ENCODE peak calls at places on chromosomes 11 and 22, in six cellular contexts. U, P, K, H, O and C are unnamed samples.

GRCh38 chr11:40029406-40029805 is 1430.0 kb downstream of the LRRC4C start:
- DNase-seq in P (no peak), U (peak; percentile 21), H (no peak), O (peak; percentile 3), K (no peak), C (no peak)

GRCh38 chr22:41983516-41983915 is 14.3 kb downstream of the SEPTIN3 start:
- DNase-seq in O (peak; percentile 48), H (no peak), U (no peak), K (no peak), P (no peak), C (no peak)

GRCh38 chr22:26977741-26978140 is 320.4 kb downstream of the MIAT start:
- DNase-seq in P (no peak), K (no peak), O (no peak), H (no peak), U (no peak), C (no peak)

GRCh38 chr11:35507688-35508087 is 17.7 kb downstream of the PAMR1 start:
- DNase-seq in O (no peak), H (no peak), K (no peak), U (no peak), P (no peak), C (no peak)

GRCh38 chr22:17847360-17848078 is 73.2 kb upstream of the BID start:
- DNase-seq in P (no peak), K (peak; percentile 59), U (no peak), O (no peak), H (no peak), C (no peak)

GRCh38 chr11:128707671-128708070 is 13.8 kb downstream of the FLI1 start:
- DNase-seq in U (no peak), H (no peak), K (no peak), P (no peak), O (peak; percentile 66), C (no peak)

GRCh38 chr11:72777755-72778278 is 16.0 kb downstream of the STARD10 start:
- DNase-seq in K (peak; percentile 26), O (no peak), U (peak; percentile 55), P (no peak), H (no peak), C (no peak)

GRCh38 chr22:37043828-37044538 is 7.6 kb upstream of the KCTD17 start:
- DNase-seq in O (peak; percentile 54), P (peak; percentile 69), U (peak; percentile 86), H (no peak), K (peak; percentile 83), C (no peak)

GRCh38 chr11:62556872-62557631 is 10.4 kb upstream of the AHNAK start:
- DNase-seq in H (no peak), O (no peak), P (peak; percentile 79), K (no peak), U (no peak), C (no peak)

GRCh38 chr11:64675417-64676252 is 47.4 kb downstream of the NRXN2 start:
- DNase-seq in U (peak; percentile 72), P (no peak), O (peak; percentile 92), H (peak; percentile 86), K (peak; percentile 92), C (peak; percentile 82)

GRCh38 chr22:22960307-22960706 is 72.7 kb downstream of the IGLL5 start:
- DNase-seq in K (no peak), O (no peak), P (no peak), H (no peak), U (no peak), C (no peak)

GRCh38 chr11:3123316-3123715 is 41.8 kb downstream of the OSBPL5 start:
- DNase-seq in H (peak; percentile 83), O (no peak), P (no peak), K (peak; percentile 93), U (no peak), C (peak; percentile 96)

GRCh38 chr11:125626381-125626950 is 1.5 kb downstream of the CHEK1 start:
- DNase-seq in K (no peak), P (peak; percentile 66), U (no peak), H (no peak), O (no peak), C (no peak)

GRCh38 chr11:100928426-100928825 is 201.2 kb downstream of the PGR start:
- DNase-seq in O (no peak), K (no peak), H (no peak), U (no peak), P (no peak), C (no peak)

GRCh38 chr22:37624017-37624365 is 15.4 kb downstream of the GGA1 start:
- DNase-seq in K (peak; percentile 60), O (no peak), P (no peak), H (no peak), U (no peak), C (no peak)

GRCh38 chr11:45400594-45400993 is 114.5 kb upstream of the SYT13 start:
- DNase-seq in U (no peak), H (no peak), O (peak; percentile 87), K (no peak), P (no peak), C (no peak)

GRCh38 chr11:12418019-12418611 is 40.7 kb downstream of the PARVA start:
- DNase-seq in O (no peak), U (no peak), P (no peak), H (no peak), K (no peak), C (no peak)

GRCh38 chr11:12413141-12414055 is 36.0 kb downstream of the PARVA start:
- DNase-seq in P (no peak), H (no peak), U (no peak), O (no peak), K (no peak), C (no peak)

GRCh38 chr11:12415567-12415966 is 38.2 kb downstream of the PARVA start:
- DNase-seq in O (no peak), P (no peak), U (no peak), K (no peak), H (no peak), C (no peak)

GRCh38 chr11:12414641-12415040 is 37.3 kb downstream of the PARVA start:
- DNase-seq in U (no peak), H (no peak), O (no peak), P (no peak), K (no peak), C (no peak)

DNA sequence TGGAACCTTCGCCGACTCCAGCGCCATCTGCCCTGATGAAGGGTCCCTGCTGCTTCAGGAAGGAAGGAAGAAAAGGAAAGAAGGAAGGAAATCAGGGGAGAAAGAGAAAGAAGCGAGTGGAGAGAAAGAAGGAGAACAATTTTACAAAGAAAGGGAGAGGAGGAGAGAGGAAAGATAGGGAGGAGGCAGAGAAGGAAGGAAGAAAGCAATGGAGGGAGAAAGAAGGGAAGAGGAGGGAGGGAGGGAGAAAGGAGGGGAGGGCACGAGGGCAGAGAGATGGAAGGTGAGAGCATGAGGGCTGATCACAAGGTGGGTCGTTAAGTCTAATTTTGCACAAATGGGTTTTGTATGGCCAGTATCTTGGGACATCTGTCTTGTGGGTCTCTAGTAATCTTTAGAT is 39.2 kb downstream of the PARVA start:
- DNase-seq in K (no peak), U (no peak), H (no peak), P (no peak), O (no peak), C (no peak)
- H3K27ac ChIP-seq in K (no peak overlapping the region), U (peak overlapping the region; percentile 83), H (no peak overlapping the region), P (no peak overlapping the region), O (no peak overlapping the region), C (peak overlapping the region; percentile 98)

GRCh38 chr22:25067851-25068421 is 115.4 kb downstream of the KIAA1671 start:
- DNase-seq in U (no peak), P (peak; percentile 97), O (no peak), K (peak; percentile 60), H (no peak), C (no peak)
- H3K4me3 ChIP-seq in U (no peak overlapping the region), P (no peak overlapping the region), O (no peak overlapping the region), K (no peak overlapping the region), H (no peak overlapping the region), C (no peak overlapping the region)

GRCh38 chr22:20952544-20953341 is 14.3 kb upstream of the AIFM3 start:
- DNase-seq in H (no peak), U (peak; percentile 60), O (no peak), K (no peak), P (no peak), C (no peak)

GRCh38 chr22:20953342-20953608 is 13.8 kb upstream of the AIFM3 start:
- DNase-seq in P (no peak), K (no peak), H (no peak), O (no peak), U (peak; percentile 20), C (no peak)

GRCh38 chr22:20949698-20950183 is 17.3 kb upstream of the AIFM3 start:
- DNase-seq in O (no peak), U (no peak), P (no peak), H (no peak), K (no peak), C (peak; percentile 14)

GRCh38 chr22:20951932-20952380 is 15.1 kb upstream of the AIFM3 start:
- DNase-seq in K (no peak), U (peak; percentile 61), O (no peak), P (no peak), H (no peak), C (no peak)

GRCh38 chr22:20951151-20951931 is 15.7 kb upstream of the AIFM3 start:
- DNase-seq in O (no peak), P (no peak), H (no peak), U (no peak), K (no peak), C (no peak)
- H3K27ac ChIP-seq in O (peak overlapping the region; percentile 82), P (no peak overlapping the region), H (no peak overlapping the region), U (peak overlapping the region; percentile 89), K (no peak overlapping the region), C (no peak overlapping the region)

GRCh38 chr11:65713212-65713969 is 1.3 kb downstream of the KAT5 start:
- DNase-seq in O (no peak), P (no peak), U (no peak), H (no peak), K (no peak), C (no peak)
- H3K4me3 ChIP-seq in O (peak overlapping the region; percentile 96), P (no peak overlapping the region), U (peak overlapping the region; percentile 67), H (peak overlapping the region; percentile 65), K (peak overlapping the region; percentile 77), C (no peak overlapping the region)

DNA sequence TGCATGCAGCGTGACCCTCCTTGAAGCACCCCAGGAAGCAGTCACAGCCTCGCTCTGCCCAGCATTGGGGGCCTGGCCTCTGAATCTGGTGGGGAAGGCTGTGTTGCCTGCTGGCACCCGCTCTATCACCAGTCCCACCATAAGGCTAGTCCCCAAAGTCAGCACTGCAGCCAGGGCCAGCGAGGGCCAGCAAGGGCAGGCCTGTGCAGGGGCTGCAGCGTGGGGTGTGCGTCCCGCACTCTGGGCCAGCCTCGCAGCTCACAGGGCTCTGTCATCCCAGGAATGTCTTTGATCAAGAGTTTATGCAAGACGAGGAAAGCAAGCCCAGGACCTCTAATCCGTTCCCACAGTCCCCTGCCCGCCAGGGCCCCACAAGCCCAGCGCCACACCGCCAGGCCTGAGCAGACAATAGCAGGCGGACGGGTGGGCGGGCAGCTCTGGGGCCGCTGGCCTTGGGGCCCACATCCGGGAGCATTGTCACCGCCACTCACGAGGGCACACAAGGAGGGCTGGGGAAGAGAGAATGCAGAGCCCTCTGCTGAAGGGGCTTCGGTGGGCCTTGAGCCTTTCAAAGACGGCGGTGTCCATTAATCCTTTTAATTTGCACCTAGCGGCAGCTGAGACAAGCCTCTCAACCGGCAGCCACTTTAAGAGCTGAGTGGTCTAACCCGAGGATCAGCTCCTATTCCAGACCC is 17.1 kb downstream of the LTO1 start:
- DNase-seq in K (peak; percentile 29), U (peak; percentile 50), O (peak; percentile 48), P (no peak), H (no peak), C (no peak)
- H3K27ac ChIP-seq in K (no peak overlapping the region), U (peak overlapping the region; percentile 37), O (no peak overlapping the region), P (no peak overlapping the region), H (no peak overlapping the region), C (no peak overlapping the region)